ENCODE peak calls at places on chromosome 22, in eight cellular contexts. One of them, this sample, is unnamed.

GRCh38 chr22:27990879-27991278 is 71.8 kb upstream of the PITPNB start:
- ATAC-seq in right cardiac atrium: peak
- ATAC-seq in left ventricle myocardium superior: peak
- ATAC-seq in left lung: peak
- ATAC-seq in HepG2: peak
- ATAC-seq in aorta: peak
- ATAC-seq in omental fat pad: peak
- ATAC-seq in stimulated activated effector memory CD8-positive, alpha-beta T cell treated with anti-CD3 and anti-CD28 coated beads, Interleukin-12 subunit alpha, Interleukin-12 subunit beta, amount 100 ng/mL, for 72 hours: no peak
- ATAC-seq in this sample: peak

GRCh38 chr22:37726240-37726887 is 29.5 kb downstream of the TRIOBP start:
- ATAC-seq in stimulated activated effector memory CD8-positive, alpha-beta T cell treated with anti-CD3 and anti-CD28 coated beads, Interleukin-12 subunit alpha, Interleukin-12 subunit beta, amount 100 ng/mL, for 72 hours: peak
- ATAC-seq in left ventricle myocardium superior: no peak
- ATAC-seq in HepG2: peak
- ATAC-seq in aorta: peak
- ATAC-seq in right cardiac atrium: no peak
- ATAC-seq in left lung: no peak
- ATAC-seq in omental fat pad: no peak
- ATAC-seq in this sample: peak

GRCh38 chr22:28976588-28976987 is 85.0 kb downstream of the C22orf31 start:
- ATAC-seq in omental fat pad: no peak
- ATAC-seq in HepG2: no peak
- ATAC-seq in aorta: no peak
- ATAC-seq in stimulated activated effector memory CD8-positive, alpha-beta T cell treated with anti-CD3 and anti-CD28 coated beads, Interleukin-12 subunit alpha, Interleukin-12 subunit beta, amount 100 ng/mL, for 72 hours: peak
- ATAC-seq in left lung: peak
- ATAC-seq in left ventricle myocardium superior: no peak
- ATAC-seq in right cardiac atrium: no peak
- ATAC-seq in this sample: peak

GRCh38 chr22:31241936-31242335 is 29.8 kb downstream of the LIMK2 start:
- ATAC-seq in aorta: no peak
- ATAC-seq in HepG2: no peak
- ATAC-seq in stimulated activated effector memory CD8-positive, alpha-beta T cell treated with anti-CD3 and anti-CD28 coated beads, Interleukin-12 subunit alpha, Interleukin-12 subunit beta, amount 100 ng/mL, for 72 hours: no peak
- ATAC-seq in omental fat pad: peak
- ATAC-seq in left ventricle myocardium superior: no peak
- ATAC-seq in left lung: no peak
- ATAC-seq in right cardiac atrium: no peak
- ATAC-seq in this sample: no peak

GRCh38 chr22:28771195-28771791 is 1.2 kb upstream of the CCDC117 start:
- ATAC-seq in omental fat pad: no peak
- ATAC-seq in stimulated activated effector memory CD8-positive, alpha-beta T cell treated with anti-CD3 and anti-CD28 coated beads, Interleukin-12 subunit alpha, Interleukin-12 subunit beta, amount 100 ng/mL, for 72 hours: no peak
- ATAC-seq in left lung: no peak
- ATAC-seq in aorta: no peak
- ATAC-seq in left ventricle myocardium superior: no peak
- ATAC-seq in right cardiac atrium: no peak
- ATAC-seq in HepG2: peak
- ATAC-seq in this sample: peak

GRCh38 chr22:50303848-50304527 is 3.5 kb downstream of the PLXNB2 start:
- ATAC-seq in stimulated activated effector memory CD8-positive, alpha-beta T cell treated with anti-CD3 and anti-CD28 coated beads, Interleukin-12 subunit alpha, Interleukin-12 subunit beta, amount 100 ng/mL, for 72 hours: no peak
- ATAC-seq in left lung: peak
- ATAC-seq in HepG2: peak
- ATAC-seq in aorta: no peak
- ATAC-seq in left ventricle myocardium superior: peak
- ATAC-seq in right cardiac atrium: no peak
- ATAC-seq in omental fat pad: no peak
- ATAC-seq in this sample: peak

GRCh38 chr22:17370036-17370765 is 941 bp downstream of the CECR2 start:
- ATAC-seq in left ventricle myocardium superior: peak
- ATAC-seq in stimulated activated effector memory CD8-positive, alpha-beta T cell treated with anti-CD3 and anti-CD28 coated beads, Interleukin-12 subunit alpha, Interleukin-12 subunit beta, amount 100 ng/mL, for 72 hours: no peak
- ATAC-seq in left lung: peak
- ATAC-seq in omental fat pad: no peak
- ATAC-seq in aorta: no peak
- ATAC-seq in HepG2: no peak
- ATAC-seq in right cardiac atrium: peak
- ATAC-seq in this sample: no peak

GRCh38 chr22:32589007-32589406 is 114.4 kb downstream of the FBXO7 start:
- ATAC-seq in stimulated activated effector memory CD8-positive, alpha-beta T cell treated with anti-CD3 and anti-CD28 coated beads, Interleukin-12 subunit alpha, Interleukin-12 subunit beta, amount 100 ng/mL, for 72 hours: no peak
- ATAC-seq in left ventricle myocardium superior: peak
- ATAC-seq in right cardiac atrium: peak
- ATAC-seq in aorta: peak
- ATAC-seq in HepG2: no peak
- ATAC-seq in omental fat pad: no peak
- ATAC-seq in left lung: no peak
- ATAC-seq in this sample: no peak

GRCh38 chr22:39664485-39665200 is 94.1 kb downstream of the CACNA1I start:
- ATAC-seq in aorta: no peak
- ATAC-seq in right cardiac atrium: no peak
- ATAC-seq in stimulated activated effector memory CD8-positive, alpha-beta T cell treated with anti-CD3 and anti-CD28 coated beads, Interleukin-12 subunit alpha, Interleukin-12 subunit beta, amount 100 ng/mL, for 72 hours: no peak
- ATAC-seq in left lung: no peak
- ATAC-seq in omental fat pad: no peak
- ATAC-seq in left ventricle myocardium superior: no peak
- ATAC-seq in HepG2: peak
- ATAC-seq in this sample: no peak

GRCh38 chr22:25760848-25761595 is 19.0 kb downstream of the MYO18B start:
- ATAC-seq in omental fat pad: no peak
- ATAC-seq in HepG2: peak
- ATAC-seq in left lung: no peak
- ATAC-seq in aorta: peak
- ATAC-seq in stimulated activated effector memory CD8-positive, alpha-beta T cell treated with anti-CD3 and anti-CD28 coated beads, Interleukin-12 subunit alpha, Interleukin-12 subunit beta, amount 100 ng/mL, for 72 hours: no peak
- ATAC-seq in left ventricle myocardium superior: peak
- ATAC-seq in right cardiac atrium: peak
- ATAC-seq in this sample: no peak

GRCh38 chr22:11628651-11629511 is 3899.1 kb upstream of the OR11H1 start:
- ATAC-seq in left lung: no peak
- ATAC-seq in right cardiac atrium: peak
- ATAC-seq in HepG2: no peak
- ATAC-seq in aorta: peak
- ATAC-seq in left ventricle myocardium superior: no peak
- ATAC-seq in omental fat pad: no peak
- ATAC-seq in stimulated activated effector memory CD8-positive, alpha-beta T cell treated with anti-CD3 and anti-CD28 coated beads, Interleukin-12 subunit alpha, Interleukin-12 subunit beta, amount 100 ng/mL, for 72 hours: no peak
- ATAC-seq in this sample: peak

GRCh38 chr22:31556627-31557203 is 60.4 kb downstream of the SFI1 start:
- ATAC-seq in HepG2: peak
- ATAC-seq in left lung: peak
- ATAC-seq in omental fat pad: no peak
- ATAC-seq in right cardiac atrium: peak
- ATAC-seq in aorta: no peak
- ATAC-seq in left ventricle myocardium superior: peak
- ATAC-seq in stimulated activated effector memory CD8-positive, alpha-beta T cell treated with anti-CD3 and anti-CD28 coated beads, Interleukin-12 subunit alpha, Interleukin-12 subunit beta, amount 100 ng/mL, for 72 hours: no peak
- ATAC-seq in this sample: no peak

GRCh38 chr22:33302049-33302545 is 243.9 kb upstream of the SYN3 start:
- ATAC-seq in right cardiac atrium: peak
- ATAC-seq in left lung: peak
- ATAC-seq in omental fat pad: peak
- ATAC-seq in HepG2: peak
- ATAC-seq in left ventricle myocardium superior: peak
- ATAC-seq in aorta: peak
- ATAC-seq in stimulated activated effector memory CD8-positive, alpha-beta T cell treated with anti-CD3 and anti-CD28 coated beads, Interleukin-12 subunit alpha, Interleukin-12 subunit beta, amount 100 ng/mL, for 72 hours: peak
- ATAC-seq in this sample: peak

This sample was measured in esophagus mucosa.